ENCODE peak calls at places on chromosomes 11 and 22, in six cellular contexts. O is HTR-8/SVneo; G is stimulated activated CD8-positive, alpha-beta memory T cell treated with anti-CD3 and anti-CD28 coated beads, Interleukin-15, amount 100 ng/mL, for 4 hours; I is T follicular helper cell; A is dorsolateral prefrontal cortex; F is activated CD4-positive, alpha-beta T cell treated with anti-CD3 and anti-CD28 coated beads for 4 hours. H is an unnamed sample.

GRCh38 chr11:65293909-65294381 is 20.7 kb upstream of the CDC42EP2 start:
- DNase-seq in A (no peak), G (no peak), O (no peak), I (no peak), F (no peak), H (peak)

GRCh38 chr11:60338053-60338452 is 11.0 kb downstream of the MS4A6E start:
- DNase-seq in G (no peak), A (no peak), O (no peak), I (no peak), F (no peak), H (no peak)

GRCh38 chr11:2207212-2207611 is 35.6 kb upstream of the TH start:
- DNase-seq in I (no peak), F (no peak), A (peak), G (no peak), O (no peak), H (no peak)

GRCh38 chr11:69157156-69157821 is 1.6 kb downstream of the SMIM38 start:
- DNase-seq in F (no peak), I (no peak), G (no peak), O (peak), A (peak), H (peak)

GRCh38 chr11:109697140-109697843 is 275.3 kb downstream of the C11orf87 start:
- DNase-seq in O (peak), F (no peak), I (no peak), A (no peak), G (no peak), H (no peak)

GRCh38 chr11:72840780-72841179 is 26.6 kb downstream of the ATG16L2 start:
- DNase-seq in F (no peak), G (no peak), I (no peak), O (peak), A (no peak), H (no peak)

GRCh38 chr22:43331064-43331435 is 12.1 kb downstream of the SCUBE1 start:
- DNase-seq in A (no peak), O (no peak), G (no peak), F (no peak), I (no peak), H (no peak)

GRCh38 chr22:47010211-47010610 is 247.8 kb downstream of the TBC1D22A start:
- DNase-seq in G (no peak), O (no peak), F (no peak), A (no peak), I (no peak), H (no peak)

GRCh38 chr22:40637181-40638150 is 947 bp upstream of the MRTFA start:
- DNase-seq in O (no peak), F (peak), G (no peak), A (no peak), I (peak), H (no peak)

GRCh38 chr22:39149915-39150847 is 2.3 kb downstream of the CBX7 start:
- DNase-seq in G (no peak), F (no peak), A (no peak), O (no peak), I (no peak), H (no peak)

GRCh38 chr11:1564535-1565172 is 7.4 kb downstream of the DUSP8 start:
- DNase-seq in G (no peak), A (peak), O (no peak), F (no peak), I (no peak), H (no peak)

GRCh38 chr22:27666272-27666997 is 135.1 kb downstream of the MN1 start:
- DNase-seq in A (no peak), F (no peak), I (no peak), O (no peak), G (no peak), H (no peak)

GRCh38 chr11:110728883-110729282 is 16.6 kb upstream of the ARHGAP20 start:
- DNase-seq in I (no peak), A (no peak), G (no peak), F (no peak), O (no peak), H (no peak)

GRCh38 chr22:44898236-44898635 is 111.6 kb downstream of the PHF21B start:
- DNase-seq in A (no peak), G (no peak), I (no peak), F (no peak), O (no peak), H (no peak)

GRCh38 chr22:19659805-19660345 is 54.4 kb upstream of the SEPTIN5 start:
- DNase-seq in I (no peak), G (no peak), O (no peak), F (no peak), A (no peak), H (no peak)

GRCh38 chr11:66546368-66546965 is at the start of gene ACTN3:
- DNase-seq in I (no peak), G (no peak), O (no peak), A (no peak), F (no peak), H (no peak)

GRCh38 chr11:118663929-118664328 is 15.5 kb downstream of the TREH start:
- DNase-seq in I (no peak), F (no peak), O (no peak), A (no peak), G (no peak), H (no peak)

GRCh38 chr11:75668508-75669297 is at the start of gene MAP6:
- DNase-seq in F (no peak), G (no peak), O (peak), A (peak), I (no peak), H (peak)

GRCh38 chr11:100825610-100826009 is 138.5 kb downstream of the ARHGAP42 start:
- DNase-seq in A (no peak), I (no peak), F (no peak), O (no peak), G (no peak), H (no peak)

GRCh38 chr11:35852056-35852455 is 91.8 kb upstream of the LDLRAD3 start:
- DNase-seq in I (no peak), F (no peak), O (no peak), G (no peak), A (peak), H (no peak)

GRCh38 chr11:77056814-77057402 is 9.9 kb upstream of the CAPN5 start:
- DNase-seq in I (no peak), A (no peak), O (no peak), G (no peak), F (no peak), H (no peak)

GRCh38 chr11:15104166-15104565 is 10.6 kb upstream of the INSC start:
- DNase-seq in I (no peak), F (no peak), G (no peak), O (no peak), A (no peak), H (no peak)

GRCh38 chr22:39236321-39237275 is 8.2 kb downstream of the PDGFB start:
- DNase-seq in O (no peak), I (no peak), G (no peak), F (peak), A (no peak), H (no peak)

GRCh38 chr22:26487996-26488395 is 4.3 kb downstream of the SRRD start:
- DNase-seq in I (no peak), A (no peak), G (no peak), O (no peak), F (no peak), H (no peak)

GRCh38 chr22:48695251-48695650 is 1132.4 kb downstream of the BRD1 start:
- DNase-seq in A (no peak), G (no peak), O (no peak), F (no peak), I (no peak), H (no peak)

GRCh38 chr11:15286465-15286864 is 171.7 kb downstream of the INSC start:
- DNase-seq in A (no peak), O (no peak), F (no peak), I (no peak), G (no peak), H (no peak)

GRCh38 chr11:61075891-61076290 is 26.4 kb upstream of the CD5 start:
- DNase-seq in I (no peak), F (no peak), O (peak), G (no peak), A (no peak), H (no peak)

GRCh38 chr11:38814670-38815069 is 2216.6 kb upstream of the RAG2 start:
- DNase-seq in A (no peak), O (peak), G (no peak), F (no peak), I (no peak), H (no peak)

GRCh38 chr11:94747136-94748110 is 20.7 kb upstream of the AMOTL1 start:
- DNase-seq in I (no peak), O (no peak), A (no peak), G (no peak), F (no peak), H (no peak)

GRCh38 chr11:107275632-107276031 is 182.0 kb downstream of the CWF19L2 start:
- DNase-seq in I (no peak), G (no peak), O (no peak), F (no peak), A (no peak), H (no peak)